ENCODE peak calls at places on chromosomes 1 and 21, in four cellular contexts. One of them, this sample, is unnamed.
A peak's percentile ranks its signal among the peaks of the same experiment; 100 is the strongest.

GRCh38 chr1:167175901-167176300 is 44.8 kb upstream of the POU2F1 start:
- DNase-seq in WTC11: no peak
- DNase-seq in GM12878: no peak
- DNase-seq in K562: no peak
- DNase-seq in this sample: no peak

GRCh38 chr21:44271558-44271957 is 9.9 kb upstream of the DNMT3L start:
- DNase-seq in K562: no peak
- DNase-seq in GM12878: no peak
- DNase-seq in WTC11: no peak
- DNase-seq in this sample: no peak

GRCh38 chr1:35708179-35708891 is 10.3 kb downstream of the C1orf216 start:
- DNase-seq in K562: no peak
- DNase-seq in WTC11: peak; percentile 37
- DNase-seq in GM12878: no peak
- DNase-seq in this sample: peak; percentile 83

GRCh38 chr1:225341642-225342041 is 86.2 kb downstream of the LBR start:
- DNase-seq in K562: no peak
- DNase-seq in GM12878: no peak
- DNase-seq in WTC11: no peak
- DNase-seq in this sample: no peak

GRCh38 chr1:41100170-41100569 is 78.6 kb upstream of the SLFNL1 start:
- DNase-seq in GM12878: no peak
- DNase-seq in K562: no peak
- DNase-seq in WTC11: no peak
- DNase-seq in this sample: no peak

GRCh38 chr1:29122662-29122986 is 1.1 kb downstream of the TMEM200B start:
- DNase-seq in WTC11: peak; percentile 55
- DNase-seq in GM12878: no peak
- DNase-seq in K562: no peak
- DNase-seq in this sample: peak; percentile 49

GRCh38 chr1:234691567-234691966 is 81.6 kb upstream of the IRF2BP2 start:
- DNase-seq in WTC11: no peak
- DNase-seq in K562: no peak
- DNase-seq in GM12878: no peak
- DNase-seq in this sample: no peak

GRCh38 chr21:44070391-44070790 is 36.8 kb upstream of the PWP2 start:
- DNase-seq in K562: no peak
- DNase-seq in WTC11: no peak
- DNase-seq in GM12878: no peak
- DNase-seq in this sample: no peak

GRCh38 chr1:205298191-205298994 is 23.2 kb downstream of the NUAK2 start:
- DNase-seq in GM12878: no peak
- DNase-seq in K562: no peak
- DNase-seq in WTC11: peak; percentile 67
- DNase-seq in this sample: no peak

GRCh38 chr1:151942882-151943281 is 33.6 kb upstream of the THEM4 start:
- DNase-seq in K562: no peak
- DNase-seq in WTC11: no peak
- DNase-seq in GM12878: no peak
- DNase-seq in this sample: no peak

GRCh38 chr1:210198840-210199239 is 33.8 kb upstream of the SERTAD4 start:
- DNase-seq in GM12878: no peak
- DNase-seq in WTC11: no peak
- DNase-seq in K562: no peak
- DNase-seq in this sample: no peak

GRCh38 chr1:246113555-246114095 is 393.5 kb downstream of the SMYD3 start:
- DNase-seq in WTC11: no peak
- DNase-seq in GM12878: no peak
- DNase-seq in K562: peak; percentile 82
- DNase-seq in this sample: peak; percentile 44

GRCh38 chr1:220690140-220691038 is at the start of gene C1orf115:
- DNase-seq in WTC11: peak; percentile 89
- DNase-seq in K562: peak; percentile 5
- DNase-seq in GM12878: no peak
- DNase-seq in this sample: peak; percentile 98

GRCh38 chr1:24898909-24899439 is 31.1 kb downstream of the RUNX3 start:
- DNase-seq in GM12878: no peak
- DNase-seq in WTC11: no peak
- DNase-seq in K562: no peak
- DNase-seq in this sample: peak; percentile 17

GRCh38 chr1:160112370-160112769 is 3.2 kb upstream of the ATP1A2 start:
- DNase-seq in GM12878: no peak
- DNase-seq in WTC11: no peak
- DNase-seq in K562: no peak
- DNase-seq in this sample: no peak

GRCh38 chr1:67700692-67701410 is 15.8 kb downstream of the GADD45A start:
- DNase-seq in WTC11: peak; percentile 53
- DNase-seq in K562: peak; percentile 93
- DNase-seq in GM12878: no peak
- DNase-seq in this sample: peak; percentile 54

GRCh38 chr1:81738902-81739301 is 61.8 kb upstream of the ADGRL2 start:
- DNase-seq in WTC11: no peak
- DNase-seq in GM12878: no peak
- DNase-seq in K562: no peak
- DNase-seq in this sample: no peak

GRCh38 chr21:27171704-27172103 is 204.8 kb upstream of the ADAMTS5 start:
- DNase-seq in WTC11: no peak
- DNase-seq in GM12878: no peak
- DNase-seq in K562: no peak
- DNase-seq in this sample: no peak

GRCh38 chr1:78437393-78437792 is 53.4 kb upstream of the PTGFR start:
- DNase-seq in K562: no peak
- DNase-seq in WTC11: no peak
- DNase-seq in GM12878: no peak
- DNase-seq in this sample: no peak

GRCh38 chr1:27099904-27100796 is 54.8 kb downstream of the SLC9A1 start:
- DNase-seq in K562: peak; percentile 69
- DNase-seq in GM12878: no peak
- DNase-seq in WTC11: no peak
- DNase-seq in this sample: peak; percentile 55

GRCh38 chr1:212237651-212238050 is 47.6 kb upstream of the PPP2R5A start:
- DNase-seq in K562: peak; percentile 72
- DNase-seq in WTC11: no peak
- DNase-seq in GM12878: no peak
- DNase-seq in this sample: no peak

GRCh38 chr1:21668232-21669032 is 725 bp downstream of the RAP1GAP start:
- DNase-seq in GM12878: no peak
- DNase-seq in WTC11: no peak
- DNase-seq in K562: no peak
- DNase-seq in this sample: peak; percentile 65

GRCh38 chr1:194214735-194215134 is 1028.3 kb upstream of the B3GALT2 start:
- DNase-seq in GM12878: no peak
- DNase-seq in K562: no peak
- DNase-seq in WTC11: no peak
- DNase-seq in this sample: no peak

GRCh38 chr21:27250386-27250785 is 283.5 kb upstream of the ADAMTS5 start:
- DNase-seq in K562: no peak
- DNase-seq in GM12878: no peak
- DNase-seq in WTC11: no peak
- DNase-seq in this sample: no peak

GRCh38 chr1:214808845-214809460 is 206.0 kb downstream of the CENPF start:
- DNase-seq in GM12878: no peak
- DNase-seq in WTC11: no peak
- DNase-seq in K562: peak; percentile 12
- DNase-seq in this sample: no peak

GRCh38 chr1:171343727-171344472 is 29.9 kb downstream of the FMO4 start:
- DNase-seq in GM12878: no peak
- DNase-seq in K562: no peak
- DNase-seq in WTC11: no peak
- DNase-seq in this sample: no peak

GRCh38 chr1:41315482-41315823 is 45.8 kb upstream of the FOXO6 start:
- DNase-seq in K562: no peak
- DNase-seq in WTC11: no peak
- DNase-seq in GM12878: no peak
- DNase-seq in this sample: no peak

GRCh38 chr1:175540928-175541645 is 202.3 kb downstream of the TNR start:
- DNase-seq in K562: no peak
- DNase-seq in WTC11: no peak
- DNase-seq in GM12878: no peak
- DNase-seq in this sample: no peak

GRCh38 chr1:43522776-43523480 is 7.8 kb upstream of the PTPRF start:
- DNase-seq in K562: peak; percentile 99
- DNase-seq in WTC11: no peak
- DNase-seq in GM12878: no peak
- DNase-seq in this sample: no peak

DNA sequence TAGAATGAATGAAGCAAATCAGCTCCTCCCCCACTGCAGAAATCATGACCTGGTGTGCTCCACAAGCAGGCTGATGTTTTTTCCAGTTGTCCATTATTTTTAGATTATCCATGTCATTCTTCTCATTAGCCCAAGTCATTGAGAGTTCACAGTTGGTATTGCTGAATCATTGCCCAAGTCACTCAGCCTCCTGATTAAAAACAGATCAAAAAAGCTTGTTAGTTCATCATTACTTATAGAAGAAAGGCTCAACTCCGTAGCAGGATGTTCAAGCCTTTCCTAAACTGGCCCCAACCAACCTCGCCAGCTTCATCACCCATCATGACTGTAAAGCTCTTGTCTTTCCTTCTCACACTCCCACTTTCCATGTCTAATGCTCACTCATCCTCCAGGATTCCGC is 161.3 kb upstream of the CTTNBP2NL start:
- DNase-seq in K562: no peak
- DNase-seq in WTC11: no peak
- DNase-seq in GM12878: no peak
- DNase-seq in this sample: no peak
- TF ChIP-seq USF1 in K562: no peak
- TF ChIP-seq USF1 in WTC11: no peak
- TF ChIP-seq USF1 in GM12878: no peak
- TF ChIP-seq USF1 in this sample: no peak

GRCh38 chr1:209095627-209096595 is 487.6 kb upstream of the CAMK1G start:
- DNase-seq in WTC11: no peak
- DNase-seq in GM12878: no peak
- DNase-seq in K562: no peak
- DNase-seq in this sample: no peak
- TF ChIP-seq USF1 in WTC11: no peak
- TF ChIP-seq USF1 in GM12878: no peak
- TF ChIP-seq USF1 in K562: no peak
- TF ChIP-seq USF1 in this sample: no peak

GRCh38 chr1:74392186-74392585 is 120.2 kb downstream of the LRRC53 start:
- DNase-seq in GM12878: no peak
- DNase-seq in K562: no peak
- DNase-seq in WTC11: no peak
- DNase-seq in this sample: no peak
- TF ChIP-seq USF1 in GM12878: no peak
- TF ChIP-seq USF1 in K562: no peak
- TF ChIP-seq USF1 in WTC11: no peak
- TF ChIP-seq USF1 in this sample: no peak

GRCh38 chr1:71044833-71045232 is 2.8 kb downstream of the PTGER3 start:
- DNase-seq in K562: peak; percentile 74
- DNase-seq in WTC11: no peak
- DNase-seq in GM12878: no peak
- DNase-seq in this sample: no peak

GRCh38 chr1:71045463-71046028 is 2.1 kb downstream of the PTGER3 start:
- DNase-seq in K562: peak; percentile 70
- DNase-seq in WTC11: no peak
- DNase-seq in GM12878: no peak
- DNase-seq in this sample: no peak

GRCh38 chr1:71049951-71050598 is 2.5 kb upstream of the PTGER3 start:
- DNase-seq in K562: peak; percentile 82
- DNase-seq in GM12878: peak; percentile 25
- DNase-seq in WTC11: no peak
- DNase-seq in this sample: peak; percentile 77

GRCh38 chr1:71046891-71047634 is 553 bp downstream of the PTGER3 start:
- DNase-seq in K562: peak; percentile 55
- DNase-seq in GM12878: no peak
- DNase-seq in WTC11: peak; percentile 38
- DNase-seq in this sample: peak; percentile 75

DNA sequence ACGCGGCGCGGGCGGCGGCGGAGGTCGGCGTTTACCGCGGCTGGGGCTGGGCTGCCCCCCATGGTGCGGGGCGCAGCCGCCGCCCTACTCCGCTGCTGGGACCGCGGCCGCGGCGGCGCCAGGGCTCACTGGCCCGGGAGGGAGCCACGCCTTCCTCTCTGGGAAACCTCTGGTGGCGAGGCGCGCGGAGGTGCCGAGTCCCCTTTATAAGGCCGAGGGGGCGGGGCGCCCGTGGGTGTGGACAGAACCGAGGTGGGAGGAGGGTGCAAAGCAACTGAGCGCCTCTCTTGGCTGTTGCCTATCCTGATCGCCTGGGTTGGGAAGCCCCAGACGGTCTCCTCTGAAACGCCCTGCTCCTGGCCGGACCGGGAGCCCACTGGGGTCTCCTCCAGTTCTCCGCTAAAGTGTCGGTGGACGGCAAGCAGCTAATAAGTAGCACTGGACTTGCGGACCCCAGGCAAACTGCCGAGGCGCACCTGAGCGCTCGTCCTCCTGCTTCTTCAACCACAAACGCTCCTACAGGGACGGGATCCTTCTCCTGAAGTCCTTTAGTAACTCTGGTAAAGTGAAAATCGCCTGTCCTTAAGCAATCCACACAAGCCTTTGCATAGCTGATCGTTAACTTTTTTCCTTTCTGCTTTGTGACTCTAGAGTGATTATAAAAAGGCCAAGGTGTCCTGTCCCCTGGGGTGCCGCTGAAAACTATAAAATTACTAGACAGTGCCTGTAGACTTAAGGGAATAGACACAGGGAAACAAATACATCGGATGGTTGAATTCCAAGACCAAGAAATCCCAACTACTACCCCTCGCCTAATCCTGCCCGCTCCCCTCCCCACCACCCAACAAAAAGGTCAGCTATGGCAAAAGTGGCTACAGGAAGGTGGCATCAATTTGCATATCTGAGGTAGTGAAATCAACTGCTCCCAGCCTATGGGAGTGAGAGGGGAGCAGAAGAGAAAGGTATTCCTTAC is at the start of gene PTGER3:
- DNase-seq in WTC11: peak; percentile 69
- DNase-seq in K562: peak; percentile 96
- DNase-seq in GM12878: no peak
- DNase-seq in this sample: peak; percentile 77
- TF ChIP-seq USF1 in WTC11: no peak
- TF ChIP-seq USF1 in K562: no peak
- TF ChIP-seq USF1 in GM12878: no peak
- TF ChIP-seq USF1 in this sample: no peak